ENCODE peak calls at places on chromosomes 4 and X, in seven cellular contexts. W is ELR; K is T follicular helper cell; G is activated CD8-positive, alpha-beta memory T cell treated with anti-CD3 and anti-CD28 coated beads for 48 hours; D is SW480; O is stimulated activated CD4-positive, alpha-beta T cell treated with anti-CD3 and anti-CD28 coated beads, Interleukin-2, amount 100 ng/mL, for 24 hours; M is cardiac fibroblast. Z is an unnamed sample.
A peak's percentile ranks its signal among the peaks of the same experiment; 100 is the strongest.

GRCh38 chr4:101022151-101023024 is 324.9 kb downstream of the PPP3CA start:
- DNase-seq in W (peak; percentile 46), K (no peak), G (no peak), D (no peak), O (no peak), M (peak; percentile 41), Z (no peak)

GRCh38 chr4:185005209-185005819 is 13.0 kb upstream of the HELT start:
- DNase-seq in W (peak; percentile 80), K (peak; percentile 58), G (peak; percentile 47), D (peak; percentile 59), O (peak; percentile 86), M (peak; percentile 80), Z (peak; percentile 74)

GRCh38 chr4:113979157-113979972 is at the start of gene ARSJ:
- DNase-seq in W (peak; percentile 87), K (no peak), G (no peak), D (peak; percentile 32), O (no peak), M (peak; percentile 93), Z (peak; percentile 12)

GRCh38 chr4:3713346-3713745 is 52.8 kb upstream of the ADRA2C start:
- DNase-seq in W (no peak), K (no peak), G (no peak), D (no peak), O (no peak), M (no peak), Z (no peak)

GRCh38 chrX:131741103-131741581 is 197.3 kb downstream of the OR13H1 start:
- DNase-seq in W (no peak), K (peak; percentile 83), G (no peak), D (no peak), O (no peak), M (no peak), Z (no peak)

GRCh38 chrX:24676403-24677024 is 17.2 kb upstream of the POLA1 start:
- DNase-seq in W (peak; percentile 16), K (no peak), G (no peak), D (peak; percentile 13), O (no peak), M (peak; percentile 15), Z (no peak)

GRCh38 chr4:158710814-158711213 is 12.4 kb downstream of the PPID start:
- DNase-seq in W (peak; percentile 16), K (no peak), G (no peak), D (no peak), O (no peak), M (peak; percentile 21), Z (no peak)

GRCh38 chr4:101102114-101102752 is 245.1 kb downstream of the PPP3CA start:
- DNase-seq in W (no peak), K (no peak), G (no peak), D (no peak), O (no peak), M (peak; percentile 86), Z (no peak)

GRCh38 chrX:101450951-101451350 is 34.3 kb upstream of the ARMCX4 start:
- DNase-seq in W (no peak), K (no peak), G (no peak), D (no peak), O (no peak), M (peak; percentile 69), Z (no peak)

GRCh38 chr4:173360587-173361221 is 10.1 kb upstream of the SAP30 start:
- DNase-seq in W (peak; percentile 45), K (no peak), G (no peak), D (no peak), O (no peak), M (peak; percentile 37), Z (no peak)

GRCh38 chrX:55342533-55343501 is 78.1 kb upstream of the PAGE3 start:
- DNase-seq in W (peak; percentile 15), K (peak; percentile 24), G (no peak), D (peak; percentile 49), O (peak; percentile 22), M (peak; percentile 16), Z (peak; percentile 4)

GRCh38 chr4:53161475-53162423 is 204.1 kb downstream of the SCFD2 start:
- DNase-seq in W (no peak), K (no peak), G (no peak), D (no peak), O (no peak), M (no peak), Z (no peak)

GRCh38 chr4:156762851-156763250 is 208.7 kb downstream of the PDGFC start:
- DNase-seq in W (no peak), K (no peak), G (no peak), D (no peak), O (no peak), M (no peak), Z (no peak)

GRCh38 chr4:26490111-26490979 is at the start of gene CCKAR:
- DNase-seq in W (no peak), K (no peak), G (no peak), D (no peak), O (no peak), M (no peak), Z (no peak)

GRCh38 chr4:74884282-74884681 is 48.6 kb upstream of the PARM1 start:
- DNase-seq in W (no peak), K (no peak), G (no peak), D (no peak), O (no peak), M (no peak), Z (no peak)

GRCh38 chr4:102469806-102470205 is 31.4 kb upstream of the NFKB1 start:
- DNase-seq in W (no peak), K (no peak), G (no peak), D (no peak), O (no peak), M (no peak), Z (no peak)

GRCh38 chrX:150364347-150365050 is 1.4 kb downstream of the MAMLD1 start:
- DNase-seq in W (peak; percentile 45), K (no peak), G (no peak), D (peak; percentile 20), O (peak; percentile 27), M (no peak), Z (no peak)

GRCh38 chr4:139300431-139301142 is 718 bp upstream of the NAA15 start:
- DNase-seq in W (peak; percentile 78), K (no peak), G (no peak), D (peak; percentile 56), O (no peak), M (peak; percentile 78), Z (no peak)

GRCh38 chrX:75228854-75229253 is 45.0 kb upstream of the UPRT start:
- DNase-seq in W (no peak), K (no peak), G (no peak), D (no peak), O (no peak), M (no peak), Z (no peak)

GRCh38 chrX:67613366-67613765 is 69.5 kb downstream of the AR start:
- DNase-seq in W (peak; percentile 60), K (no peak), G (no peak), D (no peak), O (no peak), M (peak; percentile 48), Z (no peak)

GRCh38 chrX:136202889-136203288 is 48.3 kb downstream of the MAP7D3 start:
- DNase-seq in W (peak; percentile 10), K (no peak), G (no peak), D (no peak), O (no peak), M (peak; percentile 61), Z (no peak)

Z was measured in stimulated activated effector memory CD8-positive, alpha-beta T cell treated with anti-CD3 and anti-CD28 coated beads, Interleukin-12 subunit alpha, Interleukin-12 subunit beta, amount 100 ng/mL, for 72 hours.